ENCODE peak calls at places on chromosomes 3 and 15, in seven cellular contexts. U is progenitor cell of endocrine pancreas; E is activated CD8-positive, alpha-beta memory T cell treated with anti-CD3 and anti-CD28 coated beads for 48 hours; G is ovary; Z is LHCN-M2; Q is NCI-H510A treated with DMSO at 0.1 percent for 48 hours; N is left cardiac atrium. A is an unnamed sample.

GRCh38 chr3:194321666-194322640 is 29.2 kb downstream of the CPN2 start:
- DNase-seq in N (no peak), G (no peak), U (no peak), E (no peak), Z (no peak), Q (peak; percentile 64), A (no peak)

GRCh38 chr15:90598053-90598577 is 68.4 kb downstream of the CRTC3 start:
- DNase-seq in E (no peak), G (peak; percentile 71), N (peak; percentile 64), Q (no peak), U (no peak), Z (peak; percentile 53), A (peak; percentile 71)

GRCh38 chr3:12229896-12230295 is 59.0 kb upstream of the PPARG start:
- DNase-seq in Q (peak; percentile 63), U (no peak), N (no peak), E (no peak), G (no peak), Z (no peak), A (no peak)

GRCh38 chr15:70185251-70185711 is 87.6 kb upstream of the TLE3 start:
- DNase-seq in N (no peak), Z (no peak), E (no peak), U (no peak), Q (no peak), G (no peak), A (no peak)

GRCh38 chr3:195921334-195921771 is 13.0 kb upstream of the TNK2 start:
- DNase-seq in E (no peak), U (no peak), G (no peak), Q (no peak), Z (no peak), N (no peak), A (no peak)

GRCh38 chr3:38141173-38141951 is 2.9 kb downstream of the MYD88 start:
- DNase-seq in Q (no peak), N (no peak), G (no peak), E (no peak), Z (no peak), U (no peak), A (no peak)

GRCh38 chr3:108090066-108090700 is 648 bp downstream of the CD47 start:
- DNase-seq in Z (no peak), E (peak; percentile 51), G (peak; percentile 44), N (no peak), Q (peak; percentile 16), U (no peak), A (peak; percentile 60)

GRCh38 chr3:168081171-168081771 is 14.5 kb downstream of the GOLIM4 start:
- DNase-seq in G (no peak), E (no peak), U (no peak), N (no peak), Q (no peak), Z (peak; percentile 32), A (no peak)

GRCh38 chr3:128079823-128080222 is 27.6 kb downstream of the SEC61A1 start:
- DNase-seq in Q (no peak), N (no peak), Z (no peak), G (no peak), U (no peak), E (no peak), A (no peak)

GRCh38 chr15:96331942-96332853 is 1.7 kb downstream of the NR2F2 start:
- DNase-seq in Q (peak; percentile 15), N (peak; percentile 46), E (no peak), Z (peak; percentile 54), U (no peak), G (peak; percentile 43), A (peak; percentile 26)

GRCh38 chr3:85842081-85842480 is 883.3 kb downstream of the CADM2 start:
- DNase-seq in Z (no peak), G (no peak), U (no peak), Q (no peak), N (no peak), E (no peak), A (no peak)

GRCh38 chr3:178084938-178085816 is 451.1 kb upstream of the KCNMB2 start:
- DNase-seq in Q (peak; percentile 93), Z (peak; percentile 89), N (peak; percentile 76), E (no peak), G (peak; percentile 87), U (peak; percentile 24), A (no peak)

GRCh38 chr3:30124435-30125390 is 481.7 kb upstream of the TGFBR2 start:
- DNase-seq in G (no peak), N (no peak), Q (no peak), E (no peak), Z (peak; percentile 34), U (no peak), A (no peak)

GRCh38 chr15:77944002-77944867 is 133.3 kb downstream of the TBC1D2B start:
- DNase-seq in E (no peak), G (peak; percentile 83), Z (peak; percentile 74), U (peak; percentile 59), Q (no peak), N (peak; percentile 90), A (peak; percentile 58)

GRCh38 chr3:126459763-126460127 is 15.9 kb downstream of the ZXDC start:
- DNase-seq in E (no peak), G (peak; percentile 5), Q (no peak), N (no peak), Z (no peak), U (no peak), A (no peak)

GRCh38 chr3:169295126-169295525 is 368.4 kb downstream of the MECOM start:
- DNase-seq in E (no peak), Z (peak; percentile 17), G (no peak), U (no peak), N (no peak), Q (peak; percentile 25), A (no peak)

GRCh38 chr3:51940648-51941421 is 869 bp downstream of the RRP9 start:
- DNase-seq in Q (no peak), Z (no peak), N (no peak), U (no peak), E (no peak), G (no peak), A (no peak)

GRCh38 chr3:112043621-112044201 is 9.2 kb downstream of the TMPRSS7 start:
- DNase-seq in G (peak; percentile 49), Q (peak; percentile 80), U (no peak), E (no peak), N (peak; percentile 31), Z (peak; percentile 73), A (peak; percentile 68)

A was measured in GM20000.